ENCODE peak calls at places on chromosome 4, in seven cellular contexts. M is IMR-90, V is neuronal stem cell, B is A673, P is Peyer's patch, A is tibial nerve, Q is choroid plexus epithelial cell. T is an unnamed sample.

GRCh38 chr4:8549352-8549931 is 30.8 kb upstream of the GPR78 start:
- DNase-seq in M (no peak), V (no peak), B (no peak), P (no peak), A (no peak), Q (no peak), T (no peak)

GRCh38 chr4:149910177-149910576 is 94.5 kb upstream of the IQCM start:
- DNase-seq in M (no peak), V (no peak), B (no peak), P (no peak), A (no peak), Q (no peak), T (no peak)

GRCh38 chr4:1981251-1982055 is 27.3 kb downstream of the NELFA start:
- DNase-seq in M (peak), V (no peak), B (peak), P (no peak), A (no peak), Q (peak), T (no peak)

GRCh38 chr4:41320786-41321185 is 64.1 kb downstream of the UCHL1 start:
- DNase-seq in M (no peak), V (no peak), B (no peak), P (no peak), A (no peak), Q (no peak), T (no peak)

GRCh38 chr4:37317104-37317643 is 72.6 kb downstream of the NWD2 start:
- DNase-seq in M (no peak), V (no peak), B (no peak), P (no peak), A (no peak), Q (no peak), T (no peak)

GRCh38 chr4:92184566-92184965 is 119.2 kb upstream of the GRID2 start:
- DNase-seq in M (peak), V (no peak), B (no peak), P (no peak), A (no peak), Q (no peak), T (no peak)

GRCh38 chr4:14916554-14917304 is 85.6 kb upstream of the CPEB2 start:
- DNase-seq in M (peak), V (no peak), B (peak), P (no peak), A (no peak), Q (peak), T (no peak)

GRCh38 chr4:39118034-39118658 is 56.1 kb downstream of the KLHL5 start:
- DNase-seq in M (no peak), V (no peak), B (no peak), P (no peak), A (no peak), Q (no peak), T (no peak)

GRCh38 chr4:2364654-2365053 is 53.8 kb downstream of the ZFYVE28 start:
- DNase-seq in M (no peak), V (no peak), B (peak), P (peak), A (no peak), Q (peak), T (peak)

GRCh38 chr4:80092847-80093246 is 19.8 kb upstream of the ANTXR2 start:
- DNase-seq in M (no peak), V (no peak), B (no peak), P (no peak), A (no peak), Q (no peak), T (no peak)

GRCh38 chr4:189792819-189793618 is 147.7 kb upstream of the FRG1 start:
- DNase-seq in M (peak), V (peak), B (peak), P (no peak), A (peak), Q (peak), T (peak)

GRCh38 chr4:80197132-80197573 is at the start of gene PRDM8:
- DNase-seq in M (peak), V (no peak), B (peak), P (no peak), A (no peak), Q (no peak), T (no peak)

GRCh38 chr4:77225022-77225421 is 68.0 kb downstream of the CCNG2 start:
- DNase-seq in M (no peak), V (no peak), B (no peak), P (no peak), A (no peak), Q (no peak), T (no peak)

GRCh38 chr4:1879491-1879890 is 8.3 kb downstream of the NSD2 start:
- DNase-seq in M (peak), V (no peak), B (no peak), P (no peak), A (no peak), Q (peak), T (no peak)

GRCh38 chr4:866761-867390 is 40.9 kb upstream of the CPLX1 start:
- DNase-seq in M (no peak), V (no peak), B (peak), P (no peak), A (no peak), Q (peak), T (no peak)

GRCh38 chr4:125750827-125751466 is 436.2 kb downstream of the FAT4 start:
- DNase-seq in M (peak), V (peak), B (peak), P (no peak), A (no peak), Q (peak), T (peak)

GRCh38 chr4:94577136-94577535 is 125.4 kb downstream of the PDLIM5 start:
- DNase-seq in M (peak), V (peak), B (peak), P (no peak), A (no peak), Q (peak), T (peak)

GRCh38 chr4:111999801-112000200 is 145.5 kb upstream of the FAM241A start:
- DNase-seq in M (no peak), V (no peak), B (no peak), P (no peak), A (no peak), Q (no peak), T (no peak)

GRCh38 chr4:118388621-118389020 is 35.8 kb upstream of the PRSS12 start:
- DNase-seq in M (no peak), V (no peak), B (peak), P (no peak), A (no peak), Q (no peak), T (no peak)

GRCh38 chr4:658681-659667 is 15.1 kb downstream of the ATP5ME start:
- DNase-seq in M (no peak), V (no peak), B (no peak), P (no peak), A (no peak), Q (no peak), T (no peak)

GRCh38 chr4:105060628-105061027 is 86.0 kb upstream of the TET2 start:
- DNase-seq in M (peak), V (no peak), B (no peak), P (no peak), A (no peak), Q (peak), T (no peak)

GRCh38 chr4:56752985-56753384 is 68.5 kb downstream of the SPINK2 start:
- DNase-seq in M (no peak), V (no peak), B (no peak), P (no peak), A (no peak), Q (no peak), T (no peak)

GRCh38 chr4:123349401-123350190 is 47.0 kb upstream of the SPRY1 start:
- DNase-seq in M (no peak), V (no peak), B (no peak), P (no peak), A (no peak), Q (no peak), T (no peak)

GRCh38 chr4:11028334-11028733 is 343.8 kb upstream of the CLNK start:
- DNase-seq in M (no peak), V (no peak), B (no peak), P (no peak), A (no peak), Q (peak), T (no peak)

GRCh38 chr4:105414316-105414715 is 59.5 kb downstream of the PPA2 start:
- DNase-seq in M (no peak), V (no peak), B (no peak), P (no peak), A (no peak), Q (no peak), T (no peak)

GRCh38 chr4:168408620-168409019 is 71.7 kb downstream of the DDX60L start:
- DNase-seq in M (peak), V (no peak), B (peak), P (no peak), A (peak), Q (peak), T (peak)

GRCh38 chr4:121951570-121952110 is at the start of gene TRPC3:
- DNase-seq in M (peak), V (peak), B (peak), P (peak), A (no peak), Q (peak), T (peak)

GRCh38 chr4:159446266-159446976 is 343.5 kb downstream of the RAPGEF2 start:
- DNase-seq in M (peak), V (peak), B (peak), P (no peak), A (no peak), Q (peak), T (peak)

GRCh38 chr4:122503214-122503613 is 46.7 kb upstream of the IL2 start:
- DNase-seq in M (no peak), V (no peak), B (no peak), P (no peak), A (no peak), Q (no peak), T (no peak)

GRCh38 chr4:90441770-90442169 is 314.6 kb downstream of the CCSER1 start:
- DNase-seq in M (no peak), V (no peak), B (no peak), P (no peak), A (no peak), Q (no peak), T (no peak)

GRCh38 chr4:1043658-1044468 is 32.4 kb downstream of the FGFRL1 start:
- DNase-seq in M (peak), V (peak), B (peak), P (peak), A (peak), Q (peak), T (peak)

GRCh38 chr4:112253382-112254000 is 21.9 kb downstream of the AP1AR start:
- DNase-seq in M (no peak), V (no peak), B (no peak), P (no peak), A (no peak), Q (peak), T (no peak)

GRCh38 chr4:72314869-72315268 is 254.2 kb downstream of the ADAMTS3 start:
- DNase-seq in M (peak), V (no peak), B (peak), P (no peak), A (no peak), Q (peak), T (no peak)

GRCh38 chr4:17762705-17763104 is 18.7 kb downstream of the FAM184B start:
- DNase-seq in M (peak), V (no peak), B (peak), P (no peak), A (no peak), Q (peak), T (no peak)

GRCh38 chr4:5222047-5222446 is 170.8 kb downstream of the STK32B start:
- DNase-seq in M (no peak), V (no peak), B (no peak), P (no peak), A (no peak), Q (no peak), T (no peak)

GRCh38 chr4:169724251-169724650 is 33.5 kb downstream of the HPF1 start:
- DNase-seq in M (peak), V (no peak), B (no peak), P (no peak), A (no peak), Q (peak), T (no peak)

GRCh38 chr4:189113389-189113888 is 827.2 kb upstream of the FRG1 start:
- DNase-seq in M (no peak), V (no peak), B (no peak), P (no peak), A (no peak), Q (no peak), T (no peak)

GRCh38 chr4:119210760-119211159 is 1.8 kb upstream of the USP53 start:
- DNase-seq in M (peak), V (no peak), B (no peak), P (no peak), A (no peak), Q (peak), T (no peak)

GRCh38 chr4:106982711-106983211 is 53.4 kb downstream of the DKK2 start:
- DNase-seq in M (no peak), V (no peak), B (no peak), P (no peak), A (no peak), Q (no peak), T (no peak)

GRCh38 chr4:54224960-54225670 is 4.0 kb upstream of the PDGFRA start:
- DNase-seq in M (no peak), V (peak), B (no peak), P (no peak), A (no peak), Q (no peak), T (peak)

GRCh38 chr4:54225671-54226398 is 3.3 kb upstream of the PDGFRA start:
- DNase-seq in M (no peak), V (peak), B (no peak), P (no peak), A (no peak), Q (peak), T (peak)

GRCh38 chr4:54228064-54228527 is 997 bp upstream of the PDGFRA start:
- DNase-seq in M (peak), V (peak), B (peak), P (no peak), A (peak), Q (peak), T (peak)

GRCh38 chr4:54227261-54228063 is 1.6 kb upstream of the PDGFRA start:
- DNase-seq in M (peak), V (peak), B (peak), P (no peak), A (no peak), Q (peak), T (peak)

GRCh38 chr4:54226399-54227260 is 2.5 kb upstream of the PDGFRA start:
- DNase-seq in M (peak), V (peak), B (no peak), P (no peak), A (peak), Q (peak), T (peak)
- H3K4me3 ChIP-seq in M (peak), V (peak), B (no peak), P (peak), A (peak), Q (peak), T (peak)

DNA sequence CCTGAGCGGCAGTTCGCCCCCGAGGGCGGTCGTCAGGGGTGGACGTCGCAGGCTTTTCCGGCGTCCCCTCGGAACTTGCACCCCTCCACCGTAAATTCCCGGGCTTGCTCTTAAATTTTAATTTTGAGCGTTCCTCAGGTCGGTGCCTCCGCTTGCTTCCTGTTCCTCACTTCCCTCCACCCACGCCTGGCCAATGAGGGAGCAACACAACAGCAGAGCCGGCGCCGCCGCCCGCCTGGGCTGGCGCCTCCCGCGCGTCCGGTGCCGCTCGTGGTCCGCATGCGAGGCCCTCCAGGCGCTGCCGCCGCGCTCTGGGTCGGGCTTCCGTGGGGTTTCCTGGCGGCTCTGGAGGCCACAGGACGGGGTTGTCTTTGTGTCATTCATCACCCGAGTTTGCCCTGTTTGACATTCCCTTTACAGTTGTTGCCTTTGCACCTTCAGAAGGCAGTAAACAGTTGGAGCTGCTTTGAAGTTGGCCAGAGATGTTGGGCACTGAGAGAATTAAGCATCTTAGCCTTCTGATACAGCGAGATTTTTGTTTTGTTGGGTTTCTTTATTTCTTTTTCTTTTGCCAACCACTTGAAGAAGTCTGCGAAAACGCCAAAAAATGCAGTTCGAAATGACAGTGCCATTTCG is 692 bp downstream of the SPCS3 start:
- DNase-seq in M (peak), V (peak), B (peak), P (peak), A (peak), Q (peak), T (peak)
- H3K4me3 ChIP-seq in M (peak), V (peak), B (peak), P (peak), A (peak), Q (peak), T (peak)

GRCh38 chr4:83238393-83238792 is 46.2 kb downstream of the COQ2 start:
- DNase-seq in M (no peak), V (no peak), B (no peak), P (no peak), A (no peak), Q (no peak), T (no peak)

GRCh38 chr4:83240379-83240875 is 44.2 kb downstream of the COQ2 start:
- DNase-seq in M (no peak), V (no peak), B (no peak), P (no peak), A (no peak), Q (no peak), T (no peak)

GRCh38 chr4:83237591-83237990 is 47.0 kb downstream of the COQ2 start:
- DNase-seq in M (no peak), V (no peak), B (no peak), P (no peak), A (no peak), Q (no peak), T (no peak)

GRCh38 chr4:83241132-83241531 is 43.5 kb downstream of the COQ2 start:
- DNase-seq in M (no peak), V (no peak), B (no peak), P (no peak), A (no peak), Q (no peak), T (no peak)

DNA sequence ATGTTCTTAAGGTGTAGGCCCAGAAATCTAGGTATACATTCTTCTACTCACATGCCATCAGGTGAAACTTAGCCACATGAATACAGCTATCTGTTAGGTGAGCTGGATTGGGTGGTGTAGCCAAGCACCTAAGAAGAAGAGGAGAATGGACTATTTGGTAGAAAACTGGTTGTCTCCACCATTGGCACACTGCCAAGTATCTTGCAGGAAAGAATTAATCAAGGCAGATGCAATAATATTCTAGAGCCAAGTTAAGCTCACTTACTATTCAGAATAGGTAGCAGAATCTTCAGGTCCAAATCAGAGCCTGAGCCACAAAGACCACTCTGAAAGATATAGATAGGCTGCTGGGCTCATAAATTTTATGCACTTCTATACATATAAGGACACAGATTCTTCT is 45.7 kb downstream of the COQ2 start:
- DNase-seq in M (no peak), V (no peak), B (no peak), P (no peak), A (no peak), Q (no peak), T (no peak)
- H3K4me3 ChIP-seq in M (no peak), V (no peak), B (no peak), P (no peak), A (no peak), Q (no peak), T (no peak)

DNA sequence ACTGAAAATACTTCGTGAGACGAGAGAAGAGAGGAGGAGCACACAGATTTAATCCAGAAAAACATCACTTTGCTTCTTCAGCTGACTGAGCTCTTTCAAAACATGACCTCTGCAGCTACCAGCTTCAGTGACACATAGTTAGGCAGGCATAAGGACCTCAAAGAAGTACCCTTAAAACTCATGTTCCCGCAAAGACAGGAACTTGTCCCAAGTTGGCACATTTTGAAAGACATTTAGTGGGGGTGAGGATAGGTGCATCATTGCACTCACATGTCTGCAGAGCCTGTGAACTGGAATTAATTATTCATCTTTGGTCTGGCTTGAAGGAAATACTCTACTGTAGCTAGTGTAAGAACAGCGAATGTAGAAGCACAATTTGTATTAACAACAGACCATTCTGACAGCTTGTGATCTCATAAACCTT is 221.8 kb downstream of the MGST2 start:
- DNase-seq in M (peak), V (no peak), B (no peak), P (no peak), A (no peak), Q (peak), T (no peak)
- H3K4me3 ChIP-seq in M (peak), V (no peak), B (no peak), P (no peak), A (peak), Q (no peak), T (peak)

GRCh38 chr4:173332963-173333657 is 1.0 kb downstream of the HMGB2 start:
- DNase-seq in M (peak), V (no peak), B (no peak), P (no peak), A (no peak), Q (peak), T (no peak)

GRCh38 chr4:173332021-173332487 is 2.1 kb downstream of the HMGB2 start:
- DNase-seq in M (peak), V (no peak), B (no peak), P (no peak), A (no peak), Q (peak), T (no peak)

GRCh38 chr4:173334085-173334890 is at the start of gene HMGB2:
- DNase-seq in M (peak), V (peak), B (peak), P (peak), A (peak), Q (peak), T (peak)

GRCh38 chr4:173334891-173335754 is 965 bp upstream of the HMGB2 start:
- DNase-seq in M (peak), V (peak), B (peak), P (peak), A (peak), Q (peak), T (peak)

GRCh38 chr4:173333658-173334084 is 487 bp downstream of the HMGB2 start:
- DNase-seq in M (peak), V (peak), B (peak), P (no peak), A (peak), Q (peak), T (peak)
- H3K4me3 ChIP-seq in M (peak), V (peak), B (peak), P (peak), A (peak), Q (peak), T (peak)

GRCh38 chr4:163544407-163545038 is 50.0 kb downstream of the TMA16 start:
- DNase-seq in M (peak), V (peak), B (peak), P (peak), A (no peak), Q (peak), T (peak)
- H3K4me3 ChIP-seq in M (peak), V (no peak), B (no peak), P (no peak), A (no peak), Q (peak), T (peak)

GRCh38 chr4:153485374-153485773 is 19.2 kb downstream of the TMEM131L start:
- DNase-seq in M (no peak), V (no peak), B (no peak), P (no peak), A (no peak), Q (no peak), T (no peak)
- H3K4me3 ChIP-seq in M (no peak), V (no peak), B (no peak), P (no peak), A (no peak), Q (no peak), T (no peak)

DNA sequence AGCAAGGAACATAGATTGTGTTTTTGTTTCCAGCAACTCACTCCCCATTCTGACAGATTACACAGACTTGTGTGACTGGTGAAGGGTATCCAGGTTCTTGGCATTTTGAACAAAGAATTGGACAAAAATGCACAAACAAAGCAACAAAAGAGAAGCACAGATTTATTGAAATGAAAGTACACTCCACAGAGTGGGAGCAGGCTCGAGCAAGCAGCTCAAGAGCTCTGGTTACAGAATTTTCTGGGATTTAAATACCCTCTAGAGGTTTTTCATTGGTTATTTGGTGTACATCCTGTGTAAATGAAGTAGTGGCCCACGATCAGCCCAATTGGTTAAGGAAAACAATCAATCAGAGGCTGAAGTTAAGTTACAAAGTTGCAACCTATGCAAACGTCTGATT is 155.0 kb upstream of the JADE1 start:
- DNase-seq in M (no peak), V (no peak), B (no peak), P (no peak), A (no peak), Q (no peak), T (no peak)
- H3K4me3 ChIP-seq in M (no peak), V (no peak), B (no peak), P (no peak), A (no peak), Q (no peak), T (no peak)

T was measured in uterus.